ENCODE peak calls at places on chromosomes 1 and 21, in four cellular contexts. One of them, this sample, is unnamed.

GRCh38 chr1:174812026-174812425 is 187.7 kb upstream of the CACYBP start:
- DNase-seq in BJ: no peak
- DNase-seq in T-helper 2 cell: no peak
- DNase-seq in ACHN: no peak
- DNase-seq in this sample: no peak

GRCh38 chr1:150268342-150268705 is 492 bp downstream of the APH1A start:
- DNase-seq in BJ: no peak
- DNase-seq in T-helper 2 cell: peak; percentile 20
- DNase-seq in ACHN: peak; percentile 51
- DNase-seq in this sample: no peak

GRCh38 chr1:184838374-184838995 is 83.8 kb upstream of the EDEM3 start:
- DNase-seq in BJ: peak; percentile 95
- DNase-seq in T-helper 2 cell: no peak
- DNase-seq in ACHN: peak; percentile 28
- DNase-seq in this sample: peak; percentile 52

GRCh38 chr1:9292361-9293240 is at the start of gene SPSB1:
- DNase-seq in BJ: no peak
- DNase-seq in T-helper 2 cell: peak; percentile 41
- DNase-seq in ACHN: peak; percentile 80
- DNase-seq in this sample: no peak

GRCh38 chr21:44508426-44508710 is 31.6 kb downstream of the KRTAP10-1 start:
- DNase-seq in BJ: no peak
- DNase-seq in T-helper 2 cell: no peak
- DNase-seq in ACHN: no peak
- DNase-seq in this sample: no peak

GRCh38 chr1:193083365-193084088 is 21.7 kb downstream of the GLRX2 start:
- DNase-seq in BJ: no peak
- DNase-seq in T-helper 2 cell: no peak
- DNase-seq in ACHN: no peak
- DNase-seq in this sample: no peak

GRCh38 chr21:44762221-44763049 is 39.2 kb downstream of the UBE2G2 start:
- DNase-seq in BJ: no peak
- DNase-seq in T-helper 2 cell: no peak
- DNase-seq in ACHN: no peak
- DNase-seq in this sample: no peak

GRCh38 chr1:116755036-116755435 is 806 bp downstream of the CD2 start:
- DNase-seq in BJ: no peak
- DNase-seq in T-helper 2 cell: no peak
- DNase-seq in ACHN: no peak
- DNase-seq in this sample: no peak

GRCh38 chr1:21869620-21870121 is 57.6 kb downstream of the LDLRAD2 start:
- DNase-seq in BJ: peak; percentile 49
- DNase-seq in T-helper 2 cell: no peak
- DNase-seq in ACHN: peak; percentile 91
- DNase-seq in this sample: peak; percentile 62

GRCh38 chr1:215052656-215053055 is 29.9 kb upstream of the KCNK2 start:
- DNase-seq in BJ: peak; percentile 41
- DNase-seq in T-helper 2 cell: no peak
- DNase-seq in ACHN: no peak
- DNase-seq in this sample: no peak

GRCh38 chr1:107669996-107670395 is 295.0 kb downstream of the VAV3 start:
- DNase-seq in BJ: no peak
- DNase-seq in T-helper 2 cell: no peak
- DNase-seq in ACHN: peak; percentile 88
- DNase-seq in this sample: peak; percentile 72

GRCh38 chr1:18175530-18176377 is 68.2 kb downstream of the IGSF21 start:
- DNase-seq in BJ: no peak
- DNase-seq in T-helper 2 cell: no peak
- DNase-seq in ACHN: no peak
- DNase-seq in this sample: no peak

GRCh38 chr1:216433175-216433574 is 9.9 kb upstream of the USH2A start:
- DNase-seq in BJ: no peak
- DNase-seq in T-helper 2 cell: no peak
- DNase-seq in ACHN: no peak
- DNase-seq in this sample: no peak

GRCh38 chr21:45270306-45270821 is 17.3 kb downstream of the POFUT2 start:
- DNase-seq in BJ: no peak
- DNase-seq in T-helper 2 cell: no peak
- DNase-seq in ACHN: no peak
- DNase-seq in this sample: no peak

GRCh38 chr21:39022035-39022900 is 161.0 kb downstream of the PSMG1 start:
- DNase-seq in BJ: no peak
- DNase-seq in T-helper 2 cell: no peak
- DNase-seq in ACHN: no peak
- DNase-seq in this sample: no peak

GRCh38 chr1:229714306-229714705 is 88.3 kb downstream of the URB2 start:
- DNase-seq in BJ: no peak
- DNase-seq in T-helper 2 cell: no peak
- DNase-seq in ACHN: no peak
- DNase-seq in this sample: no peak

This sample was measured in retinal pigment epithelial cell.